ENCODE peak calls at places on chromosomes 6 and 20, in eight cellular contexts. E is SJSA1, S is aorta, I is neural progenitor cell, N is Karpas-422, Y is PC-9, H is upper lobe of right lung, M is keratinocyte. T is an unnamed sample.

GRCh38 chr6:46925563-46926253 is 4.0 kb upstream of the ADGRF5 start:
- DNase-seq in E (no peak), S (peak; percentile 83), I (no peak), N (no peak), Y (peak; percentile 71), H (peak; percentile 78), M (peak; percentile 21), T (no peak)

GRCh38 chr6:128597956-128598355 is 77.6 kb upstream of the PTPRK start:
- DNase-seq in E (no peak), S (no peak), I (no peak), N (no peak), Y (no peak), H (no peak), M (peak; percentile 85), T (no peak)

GRCh38 chr20:53937929-53938367 is 132.4 kb downstream of the BCAS1 start:
- DNase-seq in E (no peak), S (no peak), I (no peak), N (no peak), Y (no peak), H (peak; percentile 73), M (no peak), T (no peak)

GRCh38 chr6:130959938-130960337 is 103.1 kb downstream of the EPB41L2 start:
- DNase-seq in E (no peak), S (no peak), I (no peak), N (no peak), Y (no peak), H (no peak), M (no peak), T (no peak)

GRCh38 chr6:132648828-132649227 is 10.2 kb downstream of the TAAR1 start:
- DNase-seq in E (no peak), S (no peak), I (no peak), N (no peak), Y (no peak), H (no peak), M (no peak), T (no peak)

GRCh38 chr20:38645980-38646858 is 44.6 kb downstream of the ARHGAP40 start:
- DNase-seq in E (peak; percentile 67), S (peak; percentile 81), I (peak; percentile 91), N (peak; percentile 93), Y (peak; percentile 83), H (peak; percentile 89), M (peak; percentile 9), T (peak; percentile 16)

GRCh38 chr6:122276637-122277036 is 122.8 kb upstream of the HSF2 start:
- DNase-seq in E (no peak), S (no peak), I (no peak), N (no peak), Y (no peak), H (no peak), M (no peak), T (no peak)

GRCh38 chr20:57435498-57436222 is 44.5 kb downstream of the RBM38 start:
- DNase-seq in E (peak; percentile 93), S (peak; percentile 80), I (peak; percentile 51), N (peak; percentile 79), Y (peak; percentile 99), H (peak; percentile 85), M (peak; percentile 81), T (no peak)

GRCh38 chr20:49594143-49594928 is 26.4 kb upstream of the PTGIS start:
- DNase-seq in E (no peak), S (peak; percentile 86), I (no peak), N (no peak), Y (peak; percentile 84), H (no peak), M (no peak), T (peak; percentile 69)

GRCh38 chr6:116969211-116969863 is 92.3 kb downstream of the RFX6 start:
- DNase-seq in E (no peak), S (no peak), I (peak; percentile 64), N (peak; percentile 83), Y (peak; percentile 15), H (no peak), M (no peak), T (peak; percentile 3)

GRCh38 chr20:9179867-9180266 is 111.0 kb downstream of the PLCB4 start:
- DNase-seq in E (no peak), S (no peak), I (no peak), N (no peak), Y (no peak), H (no peak), M (no peak), T (no peak)

GRCh38 chr6:136608991-136609390 is 58.8 kb upstream of the MAP7 start:
- DNase-seq in E (no peak), S (no peak), I (no peak), N (no peak), Y (no peak), H (no peak), M (no peak), T (peak; percentile 67)

GRCh38 chr6:107061125-107062020 is 33.4 kb downstream of the MTRES1 start:
- DNase-seq in E (no peak), S (no peak), I (peak; percentile 52), N (no peak), Y (no peak), H (no peak), M (no peak), T (no peak)

GRCh38 chr20:47295921-47296426 is 60.5 kb downstream of the ZMYND8 start:
- DNase-seq in E (no peak), S (no peak), I (no peak), N (no peak), Y (no peak), H (no peak), M (no peak), T (no peak)

GRCh38 chr20:50144362-50144761 is 9.2 kb downstream of the PEDS1 start:
- DNase-seq in E (peak; percentile 79), S (peak; percentile 81), I (no peak), N (no peak), Y (peak; percentile 61), H (no peak), M (peak; percentile 76), T (peak; percentile 95)

DNA sequence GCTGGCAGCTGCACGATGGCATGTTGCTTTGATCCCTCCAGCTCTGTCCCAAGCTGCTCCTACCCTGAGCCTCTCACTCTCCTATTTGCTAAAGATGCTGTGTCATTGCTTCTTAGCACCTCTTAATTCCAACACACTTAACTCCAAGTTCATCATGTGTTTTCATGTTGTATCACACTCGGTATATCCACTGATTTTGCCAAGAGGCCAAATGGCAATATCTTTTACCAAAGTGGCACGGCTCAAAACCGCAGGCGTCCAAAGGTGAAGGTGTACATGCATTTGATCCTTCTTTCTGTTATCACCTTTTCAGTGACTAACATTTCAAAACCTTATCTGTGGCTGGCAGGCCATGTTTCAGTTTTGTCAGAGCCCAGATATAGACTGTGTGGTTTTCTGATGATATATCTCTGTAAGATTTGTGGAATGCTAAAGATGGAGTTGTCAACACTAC is 217.0 kb downstream of the TBX18 start:
- DNase-seq in E (no peak), S (no peak), I (no peak), N (no peak), Y (peak; percentile 56), H (no peak), M (no peak), T (no peak)
- H3K27ac ChIP-seq in E (no peak overlapping the region), S (no peak overlapping the region), I (no peak overlapping the region), N (no peak overlapping the region), Y (no peak overlapping the region), H (no peak overlapping the region), M (no peak overlapping the region), T (no peak overlapping the region)

GRCh38 chr6:88183503-88183902 is 17.4 kb upstream of the CNR1 start:
- DNase-seq in E (no peak), S (no peak), I (no peak), N (no peak), Y (no peak), H (no peak), M (no peak), T (no peak)

GRCh38 chr6:88179692-88180091 is 13.5 kb upstream of the CNR1 start:
- DNase-seq in E (no peak), S (no peak), I (peak; percentile 17), N (peak; percentile 56), Y (no peak), H (no peak), M (no peak), T (no peak)

DNA sequence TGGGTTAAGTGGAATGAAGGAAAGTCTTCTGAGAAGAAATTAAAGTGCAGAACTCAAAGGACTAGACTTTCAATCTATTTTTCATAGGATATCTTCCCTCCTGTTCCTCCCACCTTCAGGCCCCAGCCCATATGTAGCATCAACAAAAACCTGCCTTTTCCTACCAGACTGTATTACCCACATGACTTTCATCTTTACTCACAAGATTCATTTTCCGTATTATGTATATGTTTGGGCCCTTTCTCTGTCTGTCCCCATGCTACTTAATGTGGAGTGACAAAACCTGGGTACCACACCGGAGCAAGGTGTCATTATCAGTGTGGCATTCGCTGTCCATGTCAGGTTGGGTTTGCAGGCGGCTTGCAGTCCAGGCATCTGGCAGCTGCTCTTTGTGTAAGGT is 18.8 kb upstream of the CNR1 start:
- DNase-seq in E (no peak), S (no peak), I (no peak), N (no peak), Y (no peak), H (no peak), M (no peak), T (no peak)
- H3K4me3 ChIP-seq in E (no peak overlapping the region), S (no peak overlapping the region), I (no peak overlapping the region), N (no peak overlapping the region), Y (no peak overlapping the region), H (no peak overlapping the region), M (no peak overlapping the region), T (no peak overlapping the region)

DNA sequence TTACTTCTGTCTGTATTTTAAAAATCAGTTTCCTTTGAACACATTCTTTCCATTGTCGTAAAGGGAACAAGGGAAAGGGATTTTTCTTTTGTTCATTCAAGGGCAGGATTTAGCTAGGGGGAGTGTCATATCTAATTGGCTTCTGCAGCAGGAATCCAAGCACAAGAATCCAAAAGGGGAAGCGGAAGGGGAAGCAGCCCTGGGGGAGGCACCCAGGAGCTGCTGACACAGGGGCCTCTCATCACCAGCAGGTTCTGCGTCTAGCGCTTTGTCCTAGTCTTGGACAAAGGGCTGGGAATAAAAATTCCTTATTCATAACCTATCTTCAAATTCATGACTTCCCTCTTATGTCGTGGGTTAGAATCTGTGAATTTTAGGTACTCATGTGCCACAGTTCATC is 13.7 kb downstream of the RIPK1 start:
- DNase-seq in E (no peak), S (peak; percentile 72), I (peak; percentile 66), N (no peak), Y (no peak), H (no peak), M (no peak), T (no peak)
- H3K9me3 ChIP-seq in E (no peaks in the 10 kb centered on the region), S (no peaks in the 10 kb centered on the region), I (no peaks in the 10 kb centered on the region), N (no peaks in the 10 kb centered on the region), Y (no peaks in the 10 kb centered on the region), H (no peaks in the 10 kb centered on the region), M (no peaks in the 10 kb centered on the region), T (no peaks in the 10 kb centered on the region)

GRCh38 chr6:355373-355772 is 36.2 kb upstream of the IRF4 start:
- DNase-seq in E (no peak), S (no peak), I (no peak), N (no peak), Y (no peak), H (no peak), M (no peak), T (no peak)

GRCh38 chr6:352896-353470 is 38.6 kb upstream of the IRF4 start:
- DNase-seq in E (no peak), S (no peak), I (no peak), N (no peak), Y (no peak), H (no peak), M (no peak), T (no peak)

GRCh38 chr6:355809-356208 is 35.7 kb upstream of the IRF4 start:
- DNase-seq in E (no peak), S (no peak), I (peak; percentile 58), N (no peak), Y (no peak), H (peak; percentile 28), M (no peak), T (no peak)

GRCh38 chr6:353642-354614 is 37.6 kb upstream of the IRF4 start:
- DNase-seq in E (no peak), S (no peak), I (no peak), N (no peak), Y (no peak), H (peak; percentile 68), M (no peak), T (no peak)

GRCh38 chr6:354631-355280 is 36.8 kb upstream of the IRF4 start:
- DNase-seq in E (no peak), S (no peak), I (no peak), N (no peak), Y (no peak), H (peak; percentile 66), M (no peak), T (no peak)
- H3K27ac ChIP-seq in E (no peak overlapping the region), S (no peak overlapping the region), I (no peak overlapping the region), N (no peak overlapping the region), Y (no peak overlapping the region), H (no peak overlapping the region), M (no peak overlapping the region), T (no peak overlapping the region)

T was measured in AG04450.